ENCODE peak calls at places on chromosomes 6 and 20, in ten cellular contexts. M is breast epithelium, O is H1, A is prostate gland, N is endothelial cell of umbilical vein, B is spleen, Z is GM12878, H is stomach, J is suprapubic skin, P is vagina. R is an unnamed sample.

GRCh38 chr6:84027340-84028183 is 6.0 kb upstream of the MRAP2 start:
- DNase-seq in M (no peak), O (no peak), A (peak), N (peak), B (no peak), Z (no peak), H (peak), J (no peak), P (no peak), R (no peak)

GRCh38 chr20:17655286-17655651 is 26.8 kb downstream of the RRBP1 start:
- DNase-seq in M (no peak), O (no peak), A (no peak), N (no peak), B (peak), Z (no peak), H (no peak), J (no peak), P (no peak), R (peak)

GRCh38 chr6:52261229-52261628 is 16.9 kb upstream of the IL17F start:
- DNase-seq in M (no peak), O (no peak), A (no peak), N (no peak), B (no peak), Z (no peak), H (no peak), J (no peak), P (no peak), R (no peak)

GRCh38 chr6:11731423-11731822 is 47.2 kb downstream of the ADTRP start:
- DNase-seq in M (no peak), O (no peak), A (no peak), N (no peak), B (no peak), Z (no peak), H (peak), J (no peak), P (no peak), R (no peak)

GRCh38 chr6:111329882-111330633 is 153.0 kb downstream of the REV3L start:
- DNase-seq in M (no peak), O (no peak), A (no peak), N (no peak), B (no peak), Z (peak), H (no peak), J (no peak), P (no peak), R (no peak)

GRCh38 chr6:132354517-132355167 is 46.6 kb downstream of the MOXD1 start:
- DNase-seq in M (no peak), O (no peak), A (no peak), N (no peak), B (peak), Z (peak), H (peak), J (no peak), P (no peak), R (no peak)

GRCh38 chr20:37640600-37641561 is 52.9 kb upstream of the CTNNBL1 start:
- DNase-seq in M (no peak), O (no peak), A (no peak), N (no peak), B (peak), Z (no peak), H (no peak), J (no peak), P (no peak), R (no peak)

GRCh38 chr6:167303660-167304625 is 12.8 kb downstream of the UNC93A start:
- DNase-seq in M (no peak), O (no peak), A (no peak), N (no peak), B (no peak), Z (no peak), H (no peak), J (peak), P (no peak), R (no peak)

GRCh38 chr6:149903938-149904611 is 6.2 kb upstream of the RAET1E start:
- DNase-seq in M (no peak), O (no peak), A (no peak), N (no peak), B (peak), Z (no peak), H (no peak), J (no peak), P (no peak), R (no peak)

GRCh38 chr20:47789081-47789998 is 4.1 kb upstream of the SULF2 start:
- DNase-seq in M (no peak), O (no peak), A (no peak), N (no peak), B (no peak), Z (no peak), H (no peak), J (no peak), P (no peak), R (no peak)

GRCh38 chr20:24382330-24382729 is 87.1 kb upstream of the SYNDIG1 start:
- DNase-seq in M (no peak), O (no peak), A (no peak), N (no peak), B (no peak), Z (no peak), H (no peak), J (no peak), P (no peak), R (peak)

GRCh38 chr20:3648941-3649340 is 14.3 kb downstream of the GFRA4 start:
- DNase-seq in M (no peak), O (no peak), A (no peak), N (no peak), B (no peak), Z (no peak), H (no peak), J (no peak), P (no peak), R (no peak)

GRCh38 chr20:24431650-24432049 is 37.8 kb upstream of the SYNDIG1 start:
- DNase-seq in M (no peak), O (no peak), A (no peak), N (no peak), B (no peak), Z (no peak), H (no peak), J (no peak), P (peak), R (no peak)

GRCh38 chr20:37999526-38000263 is 33.6 kb downstream of the TTI1 start:
- DNase-seq in M (no peak), O (no peak), A (no peak), N (no peak), B (no peak), Z (no peak), H (no peak), J (no peak), P (no peak), R (no peak)

GRCh38 chr6:90190752-90191393 is 105.8 kb downstream of the BACH2 start:
- DNase-seq in M (no peak), O (no peak), A (no peak), N (no peak), B (no peak), Z (no peak), H (no peak), J (no peak), P (no peak), R (no peak)

GRCh38 chr6:167669553-167669849 is 157.2 kb upstream of the AFDN start:
- DNase-seq in M (no peak), O (no peak), A (no peak), N (no peak), B (no peak), Z (no peak), H (no peak), J (no peak), P (no peak), R (peak)

GRCh38 chr6:35185302-35185681 is 28.5 kb upstream of the SCUBE3 start:
- DNase-seq in M (no peak), O (no peak), A (no peak), N (no peak), B (no peak), Z (no peak), H (peak), J (no peak), P (no peak), R (no peak)

GRCh38 chr6:90610291-90610670 is 23.4 kb upstream of the MAP3K7 start:
- DNase-seq in M (no peak), O (no peak), A (no peak), N (peak), B (no peak), Z (no peak), H (no peak), J (no peak), P (no peak), R (no peak)

GRCh38 chr6:93238632-93239031 is 180.7 kb downstream of the EPHA7 start:
- DNase-seq in M (no peak), O (no peak), A (no peak), N (no peak), B (no peak), Z (no peak), H (no peak), J (no peak), P (no peak), R (no peak)

GRCh38 chr6:144468709-144469108 is 183.6 kb downstream of the UTRN start:
- DNase-seq in M (no peak), O (no peak), A (no peak), N (no peak), B (no peak), Z (no peak), H (no peak), J (no peak), P (no peak), R (no peak)

GRCh38 chr6:73285674-73286283 is 22.8 kb upstream of the KHDC1 start:
- DNase-seq in M (no peak), O (no peak), A (no peak), N (peak), B (no peak), Z (no peak), H (no peak), J (no peak), P (no peak), R (no peak)

GRCh38 chr6:77461796-77462195 is 1.5 kb downstream of the HTR1B start:
- DNase-seq in M (no peak), O (no peak), A (no peak), N (peak), B (no peak), Z (no peak), H (no peak), J (no peak), P (no peak), R (no peak)

GRCh38 chr6:16698988-16699868 is 62.0 kb downstream of the ATXN1 start:
- DNase-seq in M (no peak), O (no peak), A (no peak), N (no peak), B (no peak), Z (no peak), H (no peak), J (no peak), P (no peak), R (no peak)

DNA sequence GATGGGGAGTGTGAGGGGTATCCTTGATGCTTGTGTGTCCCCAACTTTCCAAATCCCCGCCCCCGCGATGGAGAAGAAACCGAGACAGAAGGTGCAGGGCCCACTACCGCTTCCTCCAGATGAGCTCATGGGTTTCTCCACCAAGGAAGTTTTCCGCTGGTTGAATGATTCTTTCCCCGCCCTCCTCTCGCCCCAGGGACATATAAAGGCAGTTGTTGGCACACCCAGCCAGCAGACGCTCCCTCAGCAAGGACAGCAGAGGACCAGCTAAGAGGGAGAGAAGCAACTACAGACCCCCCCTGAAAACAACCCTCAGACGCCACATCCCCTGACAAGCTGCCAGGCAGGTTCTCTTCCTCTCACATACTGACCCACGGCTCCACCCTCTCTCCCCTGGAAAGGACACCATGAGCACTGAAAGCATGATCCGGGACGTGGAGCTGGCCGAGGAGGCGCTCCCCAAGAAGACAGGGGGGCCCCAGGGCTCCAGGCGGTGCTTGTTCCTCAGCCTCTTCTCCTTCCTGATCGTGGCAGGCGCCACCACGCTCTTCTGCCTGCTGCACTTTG is at the start of gene TNF:
- DNase-seq in M (no peak), O (no peak), A (no peak), N (no peak), B (peak), Z (peak), H (peak), J (no peak), P (no peak), R (peak)
- TF ChIP-seq POLR2A in M (no peak), O (no peak), A (no peak), N (no peak), B (peak), Z (peak), H (no peak), J (no peak), P (no peak), R (peak)

GRCh38 chr20:44683263-44684046 is 31.7 kb upstream of the CCN5 start:
- DNase-seq in M (no peak), O (peak), A (peak), N (peak), B (no peak), Z (peak), H (peak), J (no peak), P (no peak), R (no peak)
- TF ChIP-seq POLR2AphosphoS5 in M (no peak), O (no peak), A (no peak), N (no peak), B (no peak), Z (no peak), H (no peak), J (no peak), P (no peak), R (no peak)

GRCh38 chr6:116680880-116681672 is at the start of gene KPNA5:
- DNase-seq in M (peak), O (peak), A (peak), N (peak), B (peak), Z (peak), H (peak), J (peak), P (peak), R (peak)
- TF ChIP-seq POLR2A in M (peak), O (peak), A (peak), N (peak), B (peak), Z (peak), H (no peak), J (no peak), P (no peak), R (peak)

DNA sequence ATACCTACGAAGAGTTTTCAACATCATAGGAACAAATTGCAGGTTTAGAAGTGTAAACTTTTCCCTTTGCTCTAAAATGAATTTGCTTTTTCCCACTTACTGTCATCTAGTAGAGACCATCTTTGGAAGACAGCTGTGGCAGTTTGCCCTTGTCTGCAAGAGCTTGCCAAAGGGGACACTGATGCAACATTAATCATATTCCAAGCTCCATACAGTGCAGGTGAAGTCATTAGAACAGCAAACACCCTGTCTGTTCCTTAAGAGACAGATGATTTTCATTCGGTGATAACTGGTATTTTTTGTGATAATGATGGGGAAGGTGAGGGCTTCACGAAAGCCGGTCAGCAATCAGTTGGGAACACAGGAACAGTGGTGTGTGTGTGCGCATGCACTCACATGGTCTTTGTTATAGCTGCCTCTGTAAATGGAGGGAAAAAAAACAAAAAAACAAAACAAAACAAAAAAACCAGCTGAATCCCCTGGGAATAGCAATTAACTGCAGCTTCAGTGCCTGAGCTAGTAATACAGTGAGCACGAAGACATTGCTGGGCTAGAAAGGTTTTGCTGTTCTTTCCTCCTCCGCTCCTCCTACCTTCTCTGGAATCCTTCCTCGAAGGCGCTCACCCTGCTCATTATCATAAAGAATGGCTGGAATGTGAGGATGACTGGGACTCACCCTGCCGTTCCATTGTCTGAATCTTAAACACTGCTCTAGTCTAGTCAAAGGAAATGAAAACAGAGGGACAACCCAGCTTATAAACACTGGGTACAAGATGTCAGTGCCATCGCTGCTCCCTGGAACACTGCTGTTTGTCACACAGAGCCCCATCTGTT is 35.2 kb upstream of the KIF13A start:
- DNase-seq in M (no peak), O (peak), A (no peak), N (peak), B (no peak), Z (no peak), H (no peak), J (no peak), P (no peak), R (no peak)
- TF ChIP-seq POLR2AphosphoS5 in M (no peak), O (peak), A (peak), N (no peak), B (no peak), Z (no peak), H (no peak), J (no peak), P (no peak), R (no peak)

GRCh38 chr6:24720131-24720603 is 1.2 kb upstream of the C6orf62 start:
- DNase-seq in M (peak), O (no peak), A (peak), N (peak), B (peak), Z (no peak), H (peak), J (peak), P (peak), R (peak)

GRCh38 chr6:24719125-24719931 is at the start of gene C6orf62:
- DNase-seq in M (no peak), O (no peak), A (no peak), N (peak), B (peak), Z (peak), H (peak), J (no peak), P (no peak), R (no peak)

GRCh38 chr6:24723270-24723669 is 4.3 kb upstream of the C6orf62 start:
- DNase-seq in M (no peak), O (no peak), A (no peak), N (no peak), B (no peak), Z (no peak), H (no peak), J (no peak), P (no peak), R (no peak)

GRCh38 chr6:24720604-24721460 is 1.9 kb upstream of the C6orf62 start:
- DNase-seq in M (peak), O (peak), A (peak), N (peak), B (peak), Z (peak), H (peak), J (peak), P (peak), R (peak)

GRCh38 chr6:24721461-24722215 is 2.7 kb upstream of the C6orf62 start:
- DNase-seq in M (no peak), O (no peak), A (peak), N (no peak), B (no peak), Z (no peak), H (peak), J (no peak), P (no peak), R (no peak)
- TF ChIP-seq POLR2A in M (peak), O (peak), A (peak), N (peak), B (peak), Z (peak), H (peak), J (peak), P (no peak), R (peak)

GRCh38 chr6:137467211-137467610 is 27.0 kb downstream of the OLIG3 start:
- DNase-seq in M (no peak), O (no peak), A (no peak), N (no peak), B (no peak), Z (no peak), H (no peak), J (no peak), P (no peak), R (no peak)
- TF ChIP-seq POLR2AphosphoS5 in M (no peak), O (no peak), A (no peak), N (no peak), B (no peak), Z (no peak), H (no peak), J (no peak), P (no peak), R (no peak)

R was measured in sigmoid colon.